ENCODE peak calls at places on chromosome 19, in ten cellular contexts. F is A549, U is GM23338, N is mesendoderm, W is fibroblast of lung, Y is IMR-90, Q is hepatocyte, D is GM23248, X is mesenchymal stem cell, J is OCI-LY7. I is an unnamed sample.
A peak's percentile ranks its signal among the peaks of the same experiment; 100 is the strongest.

GRCh38 chr19:53010494-53010893 is 3.2 kb upstream of the ERVV-1 start:
- DNase-seq in F (no peak), U (peak; percentile 90), N (peak; percentile 72), W (no peak), Y (no peak), Q (no peak), D (no peak), X (no peak), J (no peak), I (no peak)

GRCh38 chr19:3142292-3142670 is 6.4 kb downstream of the GNA15 start:
- DNase-seq in F (peak; percentile 81), U (no peak), N (no peak), W (peak; percentile 77), Y (peak; percentile 87), Q (no peak), D (peak; percentile 98), X (peak; percentile 88), J (no peak), I (peak; percentile 87)

GRCh38 chr19:10946964-10947657 is 13.7 kb upstream of the SMARCA4 start:
- DNase-seq in F (no peak), U (no peak), N (no peak), W (peak; percentile 69), Y (peak; percentile 60), Q (no peak), D (no peak), X (peak; percentile 48), J (no peak), I (no peak)

GRCh38 chr19:23957660-23958281 is 43.1 kb downstream of the ZNF726 start:
- DNase-seq in F (no peak), U (no peak), N (no peak), W (peak; percentile 85), Y (peak; percentile 82), Q (no peak), D (peak; percentile 79), X (peak; percentile 58), J (no peak), I (peak; percentile 88)

GRCh38 chr19:11033763-11034162 is 55.5 kb upstream of the LDLR start:
- DNase-seq in F (no peak), U (no peak), N (no peak), W (no peak), Y (no peak), Q (no peak), D (no peak), X (no peak), J (no peak), I (no peak)

GRCh38 chr19:4754248-4754647 is 30.6 kb upstream of the DPP9 start:
- DNase-seq in F (no peak), U (peak; percentile 30), N (peak; percentile 71), W (no peak), Y (peak; percentile 13), Q (no peak), D (no peak), X (peak; percentile 32), J (no peak), I (no peak)

GRCh38 chr19:27851543-27852060 is 1361.3 kb downstream of the UQCRFS1 start:
- DNase-seq in F (no peak), U (no peak), N (no peak), W (no peak), Y (no peak), Q (no peak), D (no peak), X (no peak), J (no peak), I (no peak)

GRCh38 chr19:6414033-6414643 is 10.5 kb downstream of the KHSRP start:
- DNase-seq in F (no peak), U (peak; percentile 73), N (peak; percentile 52), W (no peak), Y (no peak), Q (no peak), D (no peak), X (no peak), J (no peak), I (no peak)

GRCh38 chr19:16073988-16074387 is 2.3 kb upstream of the TPM4 start:
- DNase-seq in F (no peak), U (no peak), N (no peak), W (no peak), Y (no peak), Q (no peak), D (no peak), X (peak; percentile 51), J (peak; percentile 31), I (no peak)
- H3K27ac ChIP-seq in F (peak overlapping the region; percentile 44), U (no peak overlapping the region), N (no peak overlapping the region), W (no peak overlapping the region), Y (peak overlapping the region; percentile 33), Q (peak overlapping the region; percentile 38), D (peak overlapping the region; percentile 17), X (no peak overlapping the region), J (peak overlapping the region; percentile 33), I (no peak overlapping the region)

DNA sequence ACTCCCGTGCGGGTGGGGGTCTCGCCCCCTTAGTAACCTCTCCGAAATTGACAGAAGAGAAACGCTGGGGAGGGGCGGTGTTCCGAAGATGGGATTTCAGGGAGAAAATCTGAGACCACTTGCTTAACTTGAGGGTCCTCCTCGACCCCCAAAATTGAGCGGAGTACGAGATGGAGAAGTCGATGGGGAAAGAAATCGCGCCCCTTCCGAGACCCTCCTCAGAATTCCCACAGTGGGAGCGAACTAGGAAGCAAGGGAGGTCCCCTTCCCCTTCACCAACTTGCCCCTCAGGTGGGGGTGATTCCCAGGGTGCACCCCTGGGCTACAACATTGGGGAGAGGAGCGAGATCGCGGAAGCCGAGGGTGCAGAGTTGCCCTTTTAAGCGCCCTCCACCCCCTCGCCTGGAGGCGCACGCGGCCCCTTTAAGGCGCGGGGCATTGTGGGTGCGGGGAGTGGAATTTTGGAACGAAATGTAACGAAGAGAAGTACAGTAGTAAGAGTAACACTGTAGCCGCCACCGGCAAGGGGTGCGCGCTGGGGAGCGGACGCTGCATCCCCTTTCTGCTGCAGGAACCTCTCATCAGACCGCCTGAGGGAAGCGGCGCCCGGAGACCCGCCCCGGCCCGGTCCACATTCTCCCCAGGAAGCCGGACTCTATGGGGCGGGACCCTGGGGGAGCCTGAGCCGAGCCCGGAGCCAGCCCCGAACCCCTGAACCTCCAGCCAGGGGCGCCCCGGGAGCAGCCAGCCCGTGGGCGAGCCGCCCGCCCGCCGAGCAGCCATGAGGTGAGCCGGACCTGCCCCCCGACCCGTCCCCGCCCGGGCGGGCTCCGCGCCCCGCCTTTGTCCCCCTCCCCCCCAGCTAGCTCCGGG is at the start of gene VASP:
- DNase-seq in F (peak; percentile 90), U (peak; percentile 96), N (peak; percentile 95), W (peak; percentile 84), Y (peak; percentile 77), Q (peak; percentile 93), D (peak; percentile 93), X (peak; percentile 87), J (peak; percentile 94), I (peak; percentile 92)
- H3K4me3 ChIP-seq in F (peak within 1 kb of the TSS; percentile 70), U (peak within 1 kb of the TSS; percentile 99), N (peak within 1 kb of the TSS; percentile 89), W (peak within 1 kb of the TSS; percentile 91), Y (peak within 1 kb of the TSS; percentile 92), Q (peak within 1 kb of the TSS; percentile 98), D (peak within 1 kb of the TSS; percentile 99), X (peak within 1 kb of the TSS; percentile 80), J (peak within 1 kb of the TSS; percentile 92), I (peak within 1 kb of the TSS; percentile 90)

GRCh38 chr19:29396925-29397324 is 128.9 kb upstream of the VSTM2B start:
- DNase-seq in F (no peak), U (no peak), N (no peak), W (no peak), Y (no peak), Q (no peak), D (no peak), X (no peak), J (no peak), I (no peak)

GRCh38 chr19:29395712-29396414 is 129.9 kb upstream of the VSTM2B start:
- DNase-seq in F (no peak), U (no peak), N (no peak), W (no peak), Y (no peak), Q (no peak), D (no peak), X (no peak), J (no peak), I (no peak)

GRCh38 chr19:29397748-29398147 is 128.0 kb upstream of the VSTM2B start:
- DNase-seq in F (no peak), U (no peak), N (no peak), W (no peak), Y (no peak), Q (no peak), D (no peak), X (no peak), J (no peak), I (no peak)

GRCh38 chr19:29390742-29391141 is 135.1 kb upstream of the VSTM2B start:
- DNase-seq in F (no peak), U (no peak), N (no peak), W (no peak), Y (no peak), Q (no peak), D (no peak), X (no peak), J (no peak), I (no peak)

GRCh38 chr19:29393915-29394460 is 131.8 kb upstream of the VSTM2B start:
- DNase-seq in F (no peak), U (peak; percentile 56), N (peak; percentile 59), W (no peak), Y (no peak), Q (no peak), D (no peak), X (no peak), J (no peak), I (no peak)
- H3K4me2 ChIP-seq in F (no peak overlapping the region), U (no peak overlapping the region), N (no peak overlapping the region), W (no peak overlapping the region), Y (no peak overlapping the region), Q (no peak overlapping the region), D (no peak overlapping the region), X (no peak overlapping the region), J (no peak overlapping the region), I (no peak overlapping the region)

GRCh38 chr19:35457173-35457572 is 9.1 kb downstream of the FFAR2 start:
- DNase-seq in F (no peak), U (no peak), N (no peak), W (no peak), Y (no peak), Q (no peak), D (no peak), X (no peak), J (peak; percentile 39), I (no peak)

GRCh38 chr19:35458192-35458591 is 10.1 kb downstream of the FFAR2 start:
- DNase-seq in F (no peak), U (no peak), N (no peak), W (no peak), Y (no peak), Q (no peak), D (no peak), X (no peak), J (no peak), I (no peak)

GRCh38 chr19:35459414-35460082 is 11.5 kb downstream of the FFAR2 start:
- DNase-seq in F (no peak), U (no peak), N (no peak), W (no peak), Y (no peak), Q (peak; percentile 61), D (no peak), X (peak; percentile 64), J (no peak), I (no peak)

GRCh38 chr19:35460608-35461007 is 12.6 kb downstream of the FFAR2 start:
- DNase-seq in F (no peak), U (no peak), N (no peak), W (no peak), Y (no peak), Q (no peak), D (no peak), X (peak; percentile 52), J (no peak), I (no peak)

DNA sequence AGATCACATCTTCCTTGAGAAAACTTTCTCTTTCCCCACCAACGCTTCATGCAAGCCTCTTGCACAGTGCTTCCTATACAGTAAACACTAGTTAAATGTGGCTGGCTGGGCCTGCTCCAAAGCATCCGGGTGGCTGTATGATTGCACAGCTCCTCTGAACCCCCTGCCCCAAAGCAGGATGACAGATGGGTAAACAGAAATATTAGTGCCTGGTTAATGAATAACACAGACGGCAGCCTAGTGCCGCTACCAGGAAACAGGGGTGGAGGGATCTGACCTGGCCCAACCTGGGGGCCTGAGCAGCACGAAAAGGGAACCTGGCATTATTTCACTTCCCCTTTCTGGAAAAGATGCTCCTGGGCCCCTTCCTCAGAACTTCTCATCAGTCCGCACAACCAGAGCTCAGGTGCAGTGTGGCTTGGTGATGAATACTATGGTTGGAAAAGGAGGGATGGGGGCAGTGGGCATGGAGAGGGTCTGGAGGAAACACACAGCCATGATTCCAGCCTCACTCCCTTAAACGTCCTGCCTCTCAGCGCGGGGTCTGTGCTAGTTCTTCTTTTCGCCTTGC is 10.8 kb downstream of the FFAR2 start:
- DNase-seq in F (no peak), U (no peak), N (no peak), W (no peak), Y (no peak), Q (peak; percentile 70), D (no peak), X (peak; percentile 62), J (peak; percentile 80), I (no peak)
- H3K27ac ChIP-seq in F (peak overlapping the region; percentile 19), U (no peak overlapping the region), N (no peak overlapping the region), W (no peak overlapping the region), Y (no peak overlapping the region), Q (peak overlapping the region; percentile 68), D (no peak overlapping the region), X (no peak overlapping the region), J (peak overlapping the region; percentile 5), I (no peak overlapping the region)

I was measured in mammary epithelial cell.